ENCODE peak calls at places on chromosomes 1 and 21, in four cellular contexts. One of them, this sample, is unnamed.

GRCh38 chr1:23801338-23801748 is 789 bp upstream of the GALE start:
- DNase-seq in ovary: no peak
- DNase-seq in cardiac fibroblast: no peak
- DNase-seq in upper lobe of right lung: peak; percentile 83
- DNase-seq in this sample: no peak

GRCh38 chr1:94068831-94069648 is 51.9 kb downstream of the ABCA4 start:
- DNase-seq in ovary: no peak
- DNase-seq in cardiac fibroblast: peak; percentile 73
- DNase-seq in upper lobe of right lung: peak; percentile 75
- DNase-seq in this sample: no peak

GRCh38 chr1:6094246-6094645 is 48.6 kb downstream of the KCNAB2 start:
- DNase-seq in ovary: no peak
- DNase-seq in upper lobe of right lung: no peak
- DNase-seq in cardiac fibroblast: no peak
- DNase-seq in this sample: no peak

GRCh38 chr1:230768903-230769570 is 21.8 kb downstream of the CAPN9 start:
- DNase-seq in ovary: no peak
- DNase-seq in upper lobe of right lung: no peak
- DNase-seq in cardiac fibroblast: peak; percentile 57
- DNase-seq in this sample: no peak

GRCh38 chr1:55375617-55376258 is 160.6 kb upstream of the USP24 start:
- DNase-seq in cardiac fibroblast: peak; percentile 71
- DNase-seq in ovary: peak; percentile 54
- DNase-seq in upper lobe of right lung: no peak
- DNase-seq in this sample: peak; percentile 59

GRCh38 chr1:35288761-35289160 is 20.3 kb downstream of the ZMYM4 start:
- DNase-seq in upper lobe of right lung: no peak
- DNase-seq in ovary: no peak
- DNase-seq in cardiac fibroblast: peak; percentile 73
- DNase-seq in this sample: no peak

GRCh38 chr1:227077783-227078182 is 137.7 kb downstream of the COQ8A start:
- DNase-seq in ovary: no peak
- DNase-seq in upper lobe of right lung: no peak
- DNase-seq in cardiac fibroblast: no peak
- DNase-seq in this sample: no peak

GRCh38 chr1:155859881-155860841 is 794 bp downstream of the SYT11 start:
- DNase-seq in ovary: peak; percentile 91
- DNase-seq in cardiac fibroblast: peak; percentile 85
- DNase-seq in upper lobe of right lung: peak; percentile 74
- DNase-seq in this sample: peak; percentile 86

GRCh38 chr1:174786760-174787159 is 213.0 kb upstream of the CACYBP start:
- DNase-seq in cardiac fibroblast: no peak
- DNase-seq in upper lobe of right lung: no peak
- DNase-seq in ovary: no peak
- DNase-seq in this sample: no peak

GRCh38 chr1:27872059-27872801 is at the start of gene THEMIS2:
- DNase-seq in upper lobe of right lung: peak; percentile 88
- DNase-seq in cardiac fibroblast: peak; percentile 23
- DNase-seq in ovary: peak; percentile 41
- DNase-seq in this sample: peak; percentile 86

GRCh38 chr1:101905298-101905794 is 91.4 kb downstream of the OLFM3 start:
- DNase-seq in cardiac fibroblast: no peak
- DNase-seq in upper lobe of right lung: no peak
- DNase-seq in ovary: no peak
- DNase-seq in this sample: no peak

GRCh38 chr1:201791775-201792166 is 37.2 kb upstream of the IPO9 start:
- DNase-seq in ovary: no peak
- DNase-seq in upper lobe of right lung: no peak
- DNase-seq in cardiac fibroblast: peak; percentile 86
- DNase-seq in this sample: no peak

GRCh38 chr1:219555031-219555667 is 57.8 kb downstream of the ZC3H11B start:
- DNase-seq in ovary: no peak
- DNase-seq in cardiac fibroblast: peak; percentile 81
- DNase-seq in upper lobe of right lung: no peak
- DNase-seq in this sample: no peak

GRCh38 chr1:12161662-12162458 is 4.9 kb upstream of the TNFRSF1B start:
- DNase-seq in ovary: peak; percentile 90
- DNase-seq in upper lobe of right lung: peak; percentile 89
- DNase-seq in cardiac fibroblast: peak; percentile 93
- DNase-seq in this sample: peak; percentile 88

GRCh38 chr1:222817529-222817928 is 2.7 kb downstream of the DISP1 start:
- DNase-seq in upper lobe of right lung: no peak
- DNase-seq in ovary: no peak
- DNase-seq in cardiac fibroblast: peak; percentile 99
- DNase-seq in this sample: no peak

GRCh38 chr1:33393524-33393923 is 37.4 kb downstream of the PHC2 start:
- DNase-seq in cardiac fibroblast: no peak
- DNase-seq in upper lobe of right lung: no peak
- DNase-seq in ovary: no peak
- DNase-seq in this sample: no peak

GRCh38 chr1:20339811-20340457 is 49.3 kb downstream of the VWA5B1 start:
- DNase-seq in cardiac fibroblast: no peak
- DNase-seq in ovary: no peak
- DNase-seq in upper lobe of right lung: no peak
- DNase-seq in this sample: no peak

GRCh38 chr1:20337581-20337980 is 46.9 kb downstream of the VWA5B1 start:
- DNase-seq in ovary: no peak
- DNase-seq in upper lobe of right lung: no peak
- DNase-seq in cardiac fibroblast: no peak
- DNase-seq in this sample: no peak

DNA sequence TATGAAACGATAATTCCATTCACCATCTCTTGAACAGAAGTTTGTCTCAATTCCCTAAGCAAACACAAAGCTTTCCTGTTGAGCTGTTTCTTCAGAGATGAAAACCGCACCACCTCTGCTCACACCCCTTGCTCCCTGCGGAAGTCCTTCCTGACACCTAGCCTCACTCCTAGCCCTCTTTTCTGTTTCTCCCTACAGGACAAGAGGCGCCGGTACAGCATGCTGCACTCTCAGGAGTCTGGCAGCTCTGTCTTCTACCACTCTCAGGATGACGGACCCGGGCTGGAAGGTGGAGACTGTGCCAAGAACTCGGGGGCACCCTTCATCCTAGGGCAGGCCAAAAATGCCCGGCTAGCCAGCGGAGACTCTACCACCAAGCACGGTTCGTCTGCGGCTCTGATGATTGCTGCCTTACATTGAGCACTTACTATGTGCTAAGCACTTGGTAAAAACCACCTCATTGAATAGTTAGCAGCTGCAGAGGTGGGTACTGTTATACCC is 45.5 kb downstream of the VWA5B1 start:
- DNase-seq in ovary: no peak
- DNase-seq in cardiac fibroblast: no peak
- DNase-seq in upper lobe of right lung: no peak
- DNase-seq in this sample: no peak
- TF ChIP-seq CTCF in ovary: no peak
- TF ChIP-seq CTCF in cardiac fibroblast: no peak
- TF ChIP-seq CTCF in upper lobe of right lung: no peak
- TF ChIP-seq CTCF in this sample: no peak

GRCh38 chr21:45388011-45388521 is 16.9 kb upstream of the COL18A1 start:
- DNase-seq in ovary: peak; percentile 52
- DNase-seq in upper lobe of right lung: peak; percentile 54
- DNase-seq in cardiac fibroblast: no peak
- DNase-seq in this sample: no peak
- TF ChIP-seq CTCF in ovary: no peak
- TF ChIP-seq CTCF in upper lobe of right lung: no peak
- TF ChIP-seq CTCF in cardiac fibroblast: no peak
- TF ChIP-seq CTCF in this sample: no peak

DNA sequence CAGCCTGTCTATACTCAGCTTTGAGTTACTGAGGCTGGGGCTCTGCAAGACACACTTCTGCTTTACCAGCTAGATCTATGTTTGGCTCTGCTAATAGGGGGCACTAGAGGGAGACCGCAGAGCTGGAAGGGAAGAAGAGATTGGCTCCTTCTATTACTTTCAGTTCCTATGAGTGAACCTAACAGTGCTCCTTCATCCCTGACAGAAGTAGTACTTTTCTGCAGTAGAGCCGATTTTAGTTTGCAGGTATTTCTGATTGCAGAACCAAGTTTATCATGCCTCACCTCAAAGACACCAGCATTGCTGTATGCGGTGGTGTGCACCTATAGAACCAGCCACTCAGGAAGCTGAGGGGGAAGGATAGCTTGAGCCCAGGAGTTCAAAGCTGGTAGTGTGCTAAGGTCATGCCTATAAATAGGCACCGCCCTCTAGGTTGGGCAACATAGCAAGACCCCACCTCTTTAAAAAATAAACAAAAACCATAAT is 5.7 kb upstream of the ZDHHC18 start:
- DNase-seq in upper lobe of right lung: no peak
- DNase-seq in ovary: no peak
- DNase-seq in cardiac fibroblast: no peak
- DNase-seq in this sample: no peak
- TF ChIP-seq CTCF in upper lobe of right lung: peak; percentile 36
- TF ChIP-seq CTCF in ovary: no peak
- TF ChIP-seq CTCF in cardiac fibroblast: no peak
- TF ChIP-seq CTCF in this sample: no peak

DNA sequence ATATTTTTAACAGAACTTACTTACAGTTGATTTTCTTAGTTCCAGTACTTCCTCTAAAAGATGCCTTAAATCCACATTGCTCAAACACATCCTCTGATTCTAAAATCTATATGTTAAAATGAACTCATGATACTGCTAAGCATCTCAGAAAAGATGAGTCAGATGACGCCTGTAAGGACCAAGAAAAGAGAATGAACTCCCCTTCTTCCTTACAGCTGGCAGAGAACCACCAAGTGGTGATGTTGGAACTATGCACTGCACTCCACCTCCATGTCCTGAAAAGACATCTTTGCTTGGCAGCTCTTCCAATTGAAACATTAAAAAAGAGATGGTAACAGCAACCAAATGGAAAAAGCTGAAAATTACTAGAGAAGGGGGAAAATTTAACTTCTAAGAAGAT is 648.8 kb downstream of the PTPRC start:
- DNase-seq in cardiac fibroblast: peak; percentile 34
- DNase-seq in upper lobe of right lung: no peak
- DNase-seq in ovary: no peak
- DNase-seq in this sample: no peak
- TF ChIP-seq CTCF in cardiac fibroblast: no peak
- TF ChIP-seq CTCF in upper lobe of right lung: no peak
- TF ChIP-seq CTCF in ovary: no peak
- TF ChIP-seq CTCF in this sample: no peak

DNA sequence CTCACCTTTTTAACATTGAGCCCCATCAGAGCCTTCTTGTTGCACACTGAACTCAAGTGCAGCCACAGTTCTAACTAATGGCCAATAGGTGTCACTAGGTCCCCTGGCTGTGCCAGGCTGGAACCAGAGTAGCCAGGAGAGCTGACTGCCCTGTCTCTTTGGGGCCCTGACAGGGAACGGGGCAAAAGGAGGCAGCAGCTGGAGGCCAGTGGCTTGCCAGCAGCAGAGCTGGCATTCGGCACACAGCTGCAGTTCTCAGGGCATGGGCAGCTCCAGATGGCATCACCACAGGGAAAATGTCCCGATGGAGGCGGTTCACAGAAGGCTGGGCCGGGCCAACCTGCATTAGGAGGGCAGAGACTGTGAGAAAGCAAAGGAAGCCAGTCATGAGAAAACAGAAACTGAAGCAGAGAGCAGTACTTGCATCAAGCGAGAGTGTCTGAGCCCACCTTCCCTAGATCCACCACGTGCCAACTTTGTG is 188.6 kb downstream of the FCRL5 start:
- DNase-seq in cardiac fibroblast: peak; percentile 59
- DNase-seq in ovary: no peak
- DNase-seq in upper lobe of right lung: no peak
- DNase-seq in this sample: peak; percentile 33
- TF ChIP-seq CTCF in cardiac fibroblast: peak; percentile 79
- TF ChIP-seq CTCF in ovary: no peak
- TF ChIP-seq CTCF in upper lobe of right lung: peak; percentile 59
- TF ChIP-seq CTCF in this sample: peak; percentile 35

GRCh38 chr1:206931709-206932108 is 10.0 kb upstream of the FCMR start:
- DNase-seq in ovary: no peak
- DNase-seq in upper lobe of right lung: no peak
- DNase-seq in cardiac fibroblast: no peak
- DNase-seq in this sample: no peak
- TF ChIP-seq CTCF in ovary: no peak
- TF ChIP-seq CTCF in upper lobe of right lung: no peak
- TF ChIP-seq CTCF in cardiac fibroblast: peak; percentile 19
- TF ChIP-seq CTCF in this sample: no peak

GRCh38 chr1:169699769-169700168 is 11.7 kb downstream of the SELL start:
- DNase-seq in cardiac fibroblast: no peak
- DNase-seq in ovary: no peak
- DNase-seq in upper lobe of right lung: no peak
- DNase-seq in this sample: no peak
- TF ChIP-seq CTCF in cardiac fibroblast: no peak
- TF ChIP-seq CTCF in ovary: no peak
- TF ChIP-seq CTCF in upper lobe of right lung: no peak
- TF ChIP-seq CTCF in this sample: no peak

GRCh38 chr1:3856923-3857790 is at the start of the genes CEP104 and DFFB:
- DNase-seq in cardiac fibroblast: peak; percentile 84
- DNase-seq in upper lobe of right lung: peak; percentile 97
- DNase-seq in ovary: peak; percentile 89
- DNase-seq in this sample: peak; percentile 93
- TF ChIP-seq CTCF in cardiac fibroblast: no peak
- TF ChIP-seq CTCF in upper lobe of right lung: peak; percentile 49
- TF ChIP-seq CTCF in ovary: no peak
- TF ChIP-seq CTCF in this sample: peak; percentile 12